ENCODE peak calls at places on chromosomes 4 and X, in seven cellular contexts. One of them, this sample, is unnamed.

GRCh38 chr4:40960926-40961325 is 211.2 kb downstream of the NSUN7 start:
- DNase-seq in GM12878: no peak
- DNase-seq in transverse colon: no peak
- DNase-seq in ovary: no peak
- DNase-seq in prostate gland: no peak
- DNase-seq in A549: no peak
- DNase-seq in tibial nerve: no peak
- DNase-seq in this sample: no peak

GRCh38 chrX:1496076-1496475 is 40.9 kb downstream of the P2RY8 start:
- DNase-seq in GM12878: no peak
- DNase-seq in transverse colon: no peak
- DNase-seq in ovary: no peak
- DNase-seq in prostate gland: no peak
- DNase-seq in A549: no peak
- DNase-seq in tibial nerve: no peak
- DNase-seq in this sample: no peak

GRCh38 chr4:110867251-110867960 is 244.5 kb upstream of the PITX2 start:
- DNase-seq in GM12878: peak; percentile 44
- DNase-seq in transverse colon: no peak
- DNase-seq in ovary: no peak
- DNase-seq in prostate gland: no peak
- DNase-seq in A549: no peak
- DNase-seq in tibial nerve: no peak
- DNase-seq in this sample: no peak

GRCh38 chrX:131745942-131746489 is 202.1 kb downstream of the OR13H1 start:
- DNase-seq in GM12878: peak; percentile 56
- DNase-seq in transverse colon: no peak
- DNase-seq in ovary: no peak
- DNase-seq in prostate gland: no peak
- DNase-seq in A549: no peak
- DNase-seq in tibial nerve: no peak
- DNase-seq in this sample: no peak

GRCh38 chr4:55947254-55947882 is 1.4 kb upstream of the CEP135 start:
- DNase-seq in GM12878: peak; percentile 73
- DNase-seq in transverse colon: peak; percentile 13
- DNase-seq in ovary: no peak
- DNase-seq in prostate gland: no peak
- DNase-seq in A549: no peak
- DNase-seq in tibial nerve: no peak
- DNase-seq in this sample: no peak

GRCh38 chr4:163251204-163251603 is 81.2 kb downstream of the NPY1R start:
- DNase-seq in GM12878: no peak
- DNase-seq in transverse colon: no peak
- DNase-seq in ovary: no peak
- DNase-seq in prostate gland: no peak
- DNase-seq in A549: peak; percentile 5
- DNase-seq in tibial nerve: no peak
- DNase-seq in this sample: no peak

GRCh38 chr4:173717581-173717980 is 187.6 kb upstream of the HAND2 start:
- DNase-seq in GM12878: no peak
- DNase-seq in transverse colon: no peak
- DNase-seq in ovary: no peak
- DNase-seq in prostate gland: no peak
- DNase-seq in A549: no peak
- DNase-seq in tibial nerve: no peak
- DNase-seq in this sample: no peak

GRCh38 chrX:47683171-47684145 is 24.5 kb upstream of the UXT start:
- DNase-seq in GM12878: no peak
- DNase-seq in transverse colon: no peak
- DNase-seq in ovary: no peak
- DNase-seq in prostate gland: no peak
- DNase-seq in A549: no peak
- DNase-seq in tibial nerve: no peak
- DNase-seq in this sample: no peak

GRCh38 chr4:75843596-75843995 is 58.7 kb downstream of the PPEF2 start:
- DNase-seq in GM12878: no peak
- DNase-seq in transverse colon: no peak
- DNase-seq in ovary: no peak
- DNase-seq in prostate gland: no peak
- DNase-seq in A549: no peak
- DNase-seq in tibial nerve: no peak
- DNase-seq in this sample: no peak

GRCh38 chr4:6710282-6710681 is 617 bp upstream of the MRFAP1L1 start:
- DNase-seq in GM12878: no peak
- DNase-seq in transverse colon: no peak
- DNase-seq in ovary: no peak
- DNase-seq in prostate gland: no peak
- DNase-seq in A549: no peak
- DNase-seq in tibial nerve: no peak
- DNase-seq in this sample: no peak

GRCh38 chrX:149939271-149940014 is 1.2 kb upstream of the EOLA2 start:
- DNase-seq in GM12878: peak; percentile 30
- DNase-seq in transverse colon: peak; percentile 96
- DNase-seq in ovary: peak; percentile 97
- DNase-seq in prostate gland: peak; percentile 90
- DNase-seq in A549: peak; percentile 93
- DNase-seq in tibial nerve: peak; percentile 90
- DNase-seq in this sample: no peak

GRCh38 chrX:149937881-149938426 is 337 bp downstream of the EOLA2 start:
- DNase-seq in GM12878: no peak
- DNase-seq in transverse colon: peak; percentile 19
- DNase-seq in ovary: peak; percentile 41
- DNase-seq in prostate gland: no peak
- DNase-seq in A549: peak; percentile 4
- DNase-seq in tibial nerve: no peak
- DNase-seq in this sample: no peak

GRCh38 chrX:149940015-149940716 is 1.9 kb upstream of the EOLA2 start:
- DNase-seq in GM12878: peak; percentile 88
- DNase-seq in transverse colon: peak; percentile 95
- DNase-seq in ovary: peak; percentile 96
- DNase-seq in prostate gland: peak; percentile 93
- DNase-seq in A549: peak; percentile 98
- DNase-seq in tibial nerve: peak; percentile 87
- DNase-seq in this sample: peak; percentile 44

DNA sequence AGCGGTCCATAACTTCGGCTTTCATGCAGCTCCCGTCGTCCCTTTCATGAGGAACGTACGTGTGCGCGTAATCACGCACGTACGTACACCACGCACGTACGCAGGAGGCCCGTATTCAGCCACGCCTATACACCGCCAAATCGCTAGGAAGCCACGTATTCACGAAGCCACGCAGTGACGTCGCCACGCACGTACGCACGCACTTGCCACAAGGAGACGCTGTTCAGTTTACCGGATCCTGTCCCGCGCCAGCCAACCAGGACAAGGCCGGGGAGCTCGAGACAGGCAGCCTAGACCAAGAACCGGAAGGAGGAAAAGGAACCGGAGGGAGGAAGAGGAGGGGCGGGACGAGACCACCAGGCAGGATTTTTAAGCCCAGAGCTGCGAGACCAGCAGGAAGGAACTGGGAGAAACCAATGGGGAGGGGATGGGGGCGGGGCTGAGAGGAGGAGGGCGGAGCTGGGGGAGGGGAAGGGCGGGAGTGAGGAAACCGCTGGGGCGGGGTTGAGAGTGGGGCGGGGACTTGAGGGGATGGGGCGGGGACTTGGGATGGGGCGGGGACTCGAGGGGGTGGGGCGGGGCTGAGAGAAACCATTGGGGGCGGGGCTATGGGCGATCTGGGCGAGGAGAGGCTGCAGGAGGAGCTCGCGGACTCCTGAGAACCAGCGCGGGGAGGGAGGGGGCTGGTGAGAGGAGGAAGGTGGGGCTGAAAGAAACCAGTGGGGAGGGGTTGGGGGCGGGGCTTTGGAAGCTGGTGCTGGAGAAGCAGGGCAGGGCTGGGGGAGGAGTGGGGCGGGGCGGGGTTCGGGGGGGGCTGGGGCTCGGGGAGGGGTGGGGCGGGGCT is at the start of gene EOLA2:
- DNase-seq in GM12878: peak; percentile 97
- DNase-seq in transverse colon: peak; percentile 94
- DNase-seq in ovary: peak; percentile 96
- DNase-seq in prostate gland: peak; percentile 91
- DNase-seq in A549: peak; percentile 99
- DNase-seq in tibial nerve: peak; percentile 92
- DNase-seq in this sample: peak; percentile 43
- TF ChIP-seq POLR2A in GM12878: peak; percentile 47
- TF ChIP-seq POLR2A in transverse colon: peak; percentile 32
- TF ChIP-seq POLR2A in ovary: peak; percentile 55
- TF ChIP-seq POLR2A in prostate gland: peak; percentile 56
- TF ChIP-seq POLR2A in A549: peak; percentile 38
- TF ChIP-seq POLR2A in tibial nerve: peak; percentile 27
- TF ChIP-seq POLR2A in this sample: no peak

DNA sequence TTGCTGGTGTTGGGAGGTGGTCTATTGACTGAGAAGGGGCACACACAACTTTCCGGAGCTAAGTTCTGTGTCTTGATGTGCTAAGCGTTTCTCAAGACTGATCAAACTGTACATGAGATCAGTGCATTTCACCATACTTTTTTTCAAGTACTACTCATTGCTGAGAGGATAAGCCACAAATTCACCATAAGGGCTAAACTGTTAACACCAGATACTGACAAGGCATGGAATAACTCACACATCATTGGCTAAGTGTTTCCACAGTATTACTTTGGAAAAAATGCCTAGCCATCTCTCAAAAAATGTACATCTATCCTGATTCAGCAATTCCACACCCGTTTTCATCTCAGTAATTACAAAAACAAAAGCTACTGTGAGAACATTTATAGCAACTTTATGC is 13.0 kb downstream of the RBMX start:
- DNase-seq in GM12878: no peak
- DNase-seq in transverse colon: no peak
- DNase-seq in ovary: no peak
- DNase-seq in prostate gland: no peak
- DNase-seq in A549: no peak
- DNase-seq in tibial nerve: no peak
- DNase-seq in this sample: no peak
- TF ChIP-seq POLR2A in GM12878: no peak
- TF ChIP-seq POLR2A in transverse colon: no peak
- TF ChIP-seq POLR2A in ovary: no peak
- TF ChIP-seq POLR2A in prostate gland: no peak
- TF ChIP-seq POLR2A in A549: no peak
- TF ChIP-seq POLR2A in tibial nerve: no peak
- TF ChIP-seq POLR2A in this sample: no peak

DNA sequence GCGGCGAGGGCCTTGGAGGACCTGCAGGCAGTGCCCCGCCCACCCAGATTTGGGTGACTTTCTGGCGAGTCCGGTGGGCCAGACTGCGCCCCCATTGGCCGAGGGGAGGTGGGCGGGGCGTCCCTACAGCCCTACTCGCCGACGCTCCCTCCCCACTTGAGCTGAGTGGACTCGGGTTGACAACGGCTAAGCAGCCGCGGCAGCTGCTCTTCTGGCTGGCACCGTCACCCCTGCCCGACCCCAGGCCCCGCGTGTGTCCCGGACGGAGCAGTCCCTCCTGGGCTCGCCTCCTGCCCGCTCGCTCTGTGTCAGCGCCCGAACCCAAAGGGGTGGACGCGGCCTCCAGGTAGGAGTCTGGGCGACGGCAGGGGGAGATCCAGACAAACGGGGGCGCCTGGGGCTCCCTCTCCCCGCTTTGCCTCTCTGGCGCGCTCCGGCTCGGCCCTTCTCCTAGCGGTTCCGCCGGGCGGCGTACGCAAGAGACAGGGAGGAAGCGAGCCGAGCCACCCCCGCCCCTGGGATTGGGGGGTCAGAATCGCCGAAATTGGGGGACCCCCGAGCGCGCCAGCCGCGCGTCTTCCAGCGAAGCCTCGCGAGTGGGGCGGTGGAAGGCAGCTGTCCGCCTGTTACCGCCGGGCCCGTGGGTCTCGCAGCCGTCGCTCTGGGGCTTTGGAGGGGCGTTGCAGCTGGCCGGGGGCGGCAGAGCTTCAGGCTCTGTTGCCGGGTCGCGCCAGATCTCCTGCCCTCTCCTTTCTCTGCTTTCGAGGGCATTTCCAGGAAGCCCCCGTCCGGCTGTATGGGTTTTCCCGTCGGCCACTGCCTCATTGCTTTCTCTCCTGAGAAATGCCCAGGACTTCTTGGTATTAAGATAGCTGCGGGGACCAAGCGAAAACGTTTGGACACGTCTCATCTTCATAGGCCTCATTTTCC is 46.3 kb downstream of the STARD8 start:
- DNase-seq in GM12878: no peak
- DNase-seq in transverse colon: peak; percentile 69
- DNase-seq in ovary: peak; percentile 80
- DNase-seq in prostate gland: peak; percentile 6
- DNase-seq in A549: no peak
- DNase-seq in tibial nerve: peak; percentile 45
- DNase-seq in this sample: no peak
- TF ChIP-seq POLR2A in GM12878: no peak
- TF ChIP-seq POLR2A in transverse colon: peak; percentile 47
- TF ChIP-seq POLR2A in ovary: peak; percentile 16
- TF ChIP-seq POLR2A in prostate gland: peak; percentile 28
- TF ChIP-seq POLR2A in A549: no peak
- TF ChIP-seq POLR2A in tibial nerve: peak; percentile 18
- TF ChIP-seq POLR2A in this sample: no peak

GRCh38 chr4:3290889-3291321 is 1.9 kb upstream of the RGS12 start:
- DNase-seq in GM12878: no peak
- DNase-seq in transverse colon: no peak
- DNase-seq in ovary: no peak
- DNase-seq in prostate gland: no peak
- DNase-seq in A549: no peak
- DNase-seq in tibial nerve: no peak
- DNase-seq in this sample: no peak

GRCh38 chr4:3292571-3293409 is at the start of gene RGS12:
- DNase-seq in GM12878: peak; percentile 25
- DNase-seq in transverse colon: peak; percentile 97
- DNase-seq in ovary: peak; percentile 96
- DNase-seq in prostate gland: peak; percentile 97
- DNase-seq in A549: peak; percentile 91
- DNase-seq in tibial nerve: peak; percentile 90
- DNase-seq in this sample: peak; percentile 94

GRCh38 chr4:3291411-3291968 is 1.3 kb upstream of the RGS12 start:
- DNase-seq in GM12878: no peak
- DNase-seq in transverse colon: peak; percentile 67
- DNase-seq in ovary: no peak
- DNase-seq in prostate gland: peak; percentile 62
- DNase-seq in A549: no peak
- DNase-seq in tibial nerve: no peak
- DNase-seq in this sample: no peak

GRCh38 chr4:3290476-3290875 is 2.3 kb upstream of the RGS12 start:
- DNase-seq in GM12878: no peak
- DNase-seq in transverse colon: no peak
- DNase-seq in ovary: no peak
- DNase-seq in prostate gland: no peak
- DNase-seq in A549: no peak
- DNase-seq in tibial nerve: no peak
- DNase-seq in this sample: no peak

GRCh38 chr4:3291969-3292570 is 751 bp upstream of the RGS12 start:
- DNase-seq in GM12878: no peak
- DNase-seq in transverse colon: peak; percentile 74
- DNase-seq in ovary: peak; percentile 60
- DNase-seq in prostate gland: peak; percentile 69
- DNase-seq in A549: peak; percentile 42
- DNase-seq in tibial nerve: no peak
- DNase-seq in this sample: no peak
- TF ChIP-seq POLR2A in GM12878: no peak
- TF ChIP-seq POLR2A in transverse colon: no peak
- TF ChIP-seq POLR2A in ovary: no peak
- TF ChIP-seq POLR2A in prostate gland: no peak
- TF ChIP-seq POLR2A in A549: no peak
- TF ChIP-seq POLR2A in tibial nerve: no peak
- TF ChIP-seq POLR2A in this sample: no peak

GRCh38 chrX:44267861-44268260 is 75.6 kb downstream of the EFHC2 start:
- DNase-seq in GM12878: no peak
- DNase-seq in transverse colon: no peak
- DNase-seq in ovary: no peak
- DNase-seq in prostate gland: no peak
- DNase-seq in A549: no peak
- DNase-seq in tibial nerve: no peak
- DNase-seq in this sample: no peak
- TF ChIP-seq POLR2A in GM12878: no peak
- TF ChIP-seq POLR2A in transverse colon: no peak
- TF ChIP-seq POLR2A in ovary: no peak
- TF ChIP-seq POLR2A in prostate gland: no peak
- TF ChIP-seq POLR2A in A549: no peak
- TF ChIP-seq POLR2A in tibial nerve: no peak
- TF ChIP-seq POLR2A in this sample: no peak

This sample was measured in GM12891.